ENCODE peak calls at places on chromosomes 4 and X, in six cellular contexts. I is Caki2; C is stimulated activated CD4-positive, alpha-beta T cell treated with anti-CD3 and anti-CD28 coated beads, Interleukin-15, amount 100 ng/mL, for 1 hour; Z is suprapubic skin; B is NCI-H345; O is stimulated activated naive CD8-positive, alpha-beta T cell treated with anti-CD3 and anti-CD28 coated beads, Interleukin-15, Interleukin-2, amounts not matched to agents 100 U/mL and 50 U/mL, for 24 hours. P is an unnamed sample.

GRCh38 chrX:37076983-37077382 is 68.8 kb downstream of the FAM47C start:
- DNase-seq in I (no peak), C (no peak), Z (no peak), B (no peak), O (no peak), P (no peak)

GRCh38 chrX:115665122-115665521 is 104.1 kb downstream of the PLS3 start:
- DNase-seq in I (no peak), C (no peak), Z (no peak), B (no peak), O (no peak), P (no peak)

GRCh38 chr4:119955256-119955655 is 111.4 kb downstream of the MAD2L1 start:
- DNase-seq in I (no peak), C (no peak), Z (no peak), B (no peak), O (no peak), P (no peak)

GRCh38 chr4:150722908-150723362 is 141.0 kb downstream of the MAB21L2 start:
- DNase-seq in I (peak), C (no peak), Z (peak), B (no peak), O (no peak), P (no peak)

GRCh38 chr4:157819693-157820464 is 352.9 kb downstream of the GASK1B start:
- DNase-seq in I (no peak), C (no peak), Z (no peak), B (peak), O (no peak), P (no peak)

GRCh38 chr4:122827258-122827887 is 742 bp downstream of the FGF2 start:
- DNase-seq in I (peak), C (no peak), Z (peak), B (peak), O (peak), P (no peak)

GRCh38 chr4:37561803-37562207 is 124.4 kb downstream of the RELL1 start:
- DNase-seq in I (peak), C (no peak), Z (no peak), B (peak), O (no peak), P (no peak)

GRCh38 chr4:38601244-38601915 is 62.6 kb upstream of the KLF3 start:
- DNase-seq in I (peak), C (no peak), Z (no peak), B (peak), O (no peak), P (no peak)

GRCh38 chrX:124435616-124436015 is 89.3 kb downstream of the SH2D1A start:
- DNase-seq in I (no peak), C (no peak), Z (no peak), B (no peak), O (no peak), P (no peak)

GRCh38 chr4:89906316-89906715 is 11.7 kb downstream of the MMRN1 start:
- DNase-seq in I (no peak), C (no peak), Z (no peak), B (no peak), O (no peak), P (no peak)

P was measured in DND-41.